ENCODE peak calls at places on chromosomes 12 and 14, in five cellular contexts. One of them, this sample, is unnamed.

GRCh38 chr12:6766651-6767300 is 613 bp downstream of the PTMS start:
- DNase-seq in GM12891: no peak
- DNase-seq in stimulated activated CD8-positive, alpha-beta memory T cell treated with anti-CD3 and anti-CD28 coated beads, Interleukin-12 subunit alpha, Interleukin-12 subunit beta, amount 100 ng/mL, for 1 hour: no peak
- DNase-seq in heart right ventricle: peak; percentile 83
- DNase-seq in GM04503: no peak
- DNase-seq in this sample: no peak

GRCh38 chr12:124610021-124610606 is 42.7 kb upstream of the NCOR2 start:
- DNase-seq in GM12891: no peak
- DNase-seq in heart right ventricle: no peak
- DNase-seq in stimulated activated CD8-positive, alpha-beta memory T cell treated with anti-CD3 and anti-CD28 coated beads, Interleukin-12 subunit alpha, Interleukin-12 subunit beta, amount 100 ng/mL, for 1 hour: no peak
- DNase-seq in GM04503: no peak
- DNase-seq in this sample: no peak

GRCh38 chr12:49748306-49748705 is 6.9 kb downstream of the TMBIM6 start:
- DNase-seq in GM04503: no peak
- DNase-seq in stimulated activated CD8-positive, alpha-beta memory T cell treated with anti-CD3 and anti-CD28 coated beads, Interleukin-12 subunit alpha, Interleukin-12 subunit beta, amount 100 ng/mL, for 1 hour: no peak
- DNase-seq in heart right ventricle: no peak
- DNase-seq in GM12891: no peak
- DNase-seq in this sample: no peak

GRCh38 chr14:68705741-68706283 is 87.1 kb downstream of the ZFP36L1 start:
- DNase-seq in stimulated activated CD8-positive, alpha-beta memory T cell treated with anti-CD3 and anti-CD28 coated beads, Interleukin-12 subunit alpha, Interleukin-12 subunit beta, amount 100 ng/mL, for 1 hour: no peak
- DNase-seq in heart right ventricle: no peak
- DNase-seq in GM12891: no peak
- DNase-seq in GM04503: no peak
- DNase-seq in this sample: no peak

GRCh38 chr12:26704684-26705475 is 128.1 kb downstream of the ITPR2 start:
- DNase-seq in stimulated activated CD8-positive, alpha-beta memory T cell treated with anti-CD3 and anti-CD28 coated beads, Interleukin-12 subunit alpha, Interleukin-12 subunit beta, amount 100 ng/mL, for 1 hour: no peak
- DNase-seq in GM04503: no peak
- DNase-seq in heart right ventricle: no peak
- DNase-seq in GM12891: no peak
- DNase-seq in this sample: peak; percentile 41

GRCh38 chr14:91108941-91109611 is 4.8 kb upstream of the DGLUCY start:
- DNase-seq in stimulated activated CD8-positive, alpha-beta memory T cell treated with anti-CD3 and anti-CD28 coated beads, Interleukin-12 subunit alpha, Interleukin-12 subunit beta, amount 100 ng/mL, for 1 hour: peak; percentile 4
- DNase-seq in GM04503: no peak
- DNase-seq in GM12891: no peak
- DNase-seq in heart right ventricle: no peak
- DNase-seq in this sample: no peak

GRCh38 chr14:21326972-21327371 is 47.1 kb downstream of the RPGRIP1 start:
- DNase-seq in stimulated activated CD8-positive, alpha-beta memory T cell treated with anti-CD3 and anti-CD28 coated beads, Interleukin-12 subunit alpha, Interleukin-12 subunit beta, amount 100 ng/mL, for 1 hour: no peak
- DNase-seq in heart right ventricle: no peak
- DNase-seq in GM12891: no peak
- DNase-seq in GM04503: no peak
- DNase-seq in this sample: no peak

GRCh38 chr12:100127766-100128508 is 14.7 kb downstream of the BLTP3B start:
- DNase-seq in stimulated activated CD8-positive, alpha-beta memory T cell treated with anti-CD3 and anti-CD28 coated beads, Interleukin-12 subunit alpha, Interleukin-12 subunit beta, amount 100 ng/mL, for 1 hour: no peak
- DNase-seq in heart right ventricle: no peak
- DNase-seq in GM12891: no peak
- DNase-seq in GM04503: peak; percentile 45
- DNase-seq in this sample: no peak

GRCh38 chr12:4027412-4027811 is 154.2 kb upstream of the PARP11 start:
- DNase-seq in heart right ventricle: no peak
- DNase-seq in stimulated activated CD8-positive, alpha-beta memory T cell treated with anti-CD3 and anti-CD28 coated beads, Interleukin-12 subunit alpha, Interleukin-12 subunit beta, amount 100 ng/mL, for 1 hour: peak; percentile 49
- DNase-seq in GM12891: no peak
- DNase-seq in GM04503: no peak
- DNase-seq in this sample: no peak

GRCh38 chr12:100741084-100741711 is 53.4 kb upstream of the ANO4 start:
- DNase-seq in GM12891: no peak
- DNase-seq in GM04503: no peak
- DNase-seq in heart right ventricle: no peak
- DNase-seq in stimulated activated CD8-positive, alpha-beta memory T cell treated with anti-CD3 and anti-CD28 coated beads, Interleukin-12 subunit alpha, Interleukin-12 subunit beta, amount 100 ng/mL, for 1 hour: no peak
- DNase-seq in this sample: no peak

GRCh38 chr14:63766616-63767015 is 38.8 kb upstream of the SGPP1 start:
- DNase-seq in stimulated activated CD8-positive, alpha-beta memory T cell treated with anti-CD3 and anti-CD28 coated beads, Interleukin-12 subunit alpha, Interleukin-12 subunit beta, amount 100 ng/mL, for 1 hour: no peak
- DNase-seq in heart right ventricle: no peak
- DNase-seq in GM04503: no peak
- DNase-seq in GM12891: no peak
- DNase-seq in this sample: no peak

GRCh38 chr14:88189040-88189839 is 133.8 kb downstream of the KCNK10 start:
- DNase-seq in GM12891: peak; percentile 25
- DNase-seq in stimulated activated CD8-positive, alpha-beta memory T cell treated with anti-CD3 and anti-CD28 coated beads, Interleukin-12 subunit alpha, Interleukin-12 subunit beta, amount 100 ng/mL, for 1 hour: peak; percentile 14
- DNase-seq in heart right ventricle: peak; percentile 78
- DNase-seq in GM04503: peak; percentile 48
- DNase-seq in this sample: peak; percentile 41

GRCh38 chr14:91403069-91403600 is 14.5 kb downstream of the CCDC88C start:
- DNase-seq in GM12891: no peak
- DNase-seq in heart right ventricle: no peak
- DNase-seq in GM04503: no peak
- DNase-seq in stimulated activated CD8-positive, alpha-beta memory T cell treated with anti-CD3 and anti-CD28 coated beads, Interleukin-12 subunit alpha, Interleukin-12 subunit beta, amount 100 ng/mL, for 1 hour: no peak
- DNase-seq in this sample: no peak

GRCh38 chr14:31241450-31242114 is 34.0 kb upstream of the HECTD1 start:
- DNase-seq in GM04503: no peak
- DNase-seq in heart right ventricle: no peak
- DNase-seq in stimulated activated CD8-positive, alpha-beta memory T cell treated with anti-CD3 and anti-CD28 coated beads, Interleukin-12 subunit alpha, Interleukin-12 subunit beta, amount 100 ng/mL, for 1 hour: no peak
- DNase-seq in GM12891: no peak
- DNase-seq in this sample: no peak

GRCh38 chr12:95608252-95609033 is 57.2 kb upstream of the USP44 start:
- DNase-seq in heart right ventricle: peak; percentile 63
- DNase-seq in stimulated activated CD8-positive, alpha-beta memory T cell treated with anti-CD3 and anti-CD28 coated beads, Interleukin-12 subunit alpha, Interleukin-12 subunit beta, amount 100 ng/mL, for 1 hour: no peak
- DNase-seq in GM04503: no peak
- DNase-seq in GM12891: no peak
- DNase-seq in this sample: peak; percentile 77

GRCh38 chr12:123532808-123533649 is 490 bp downstream of the RILPL1 start:
- DNase-seq in GM12891: peak; percentile 34
- DNase-seq in GM04503: no peak
- DNase-seq in stimulated activated CD8-positive, alpha-beta memory T cell treated with anti-CD3 and anti-CD28 coated beads, Interleukin-12 subunit alpha, Interleukin-12 subunit beta, amount 100 ng/mL, for 1 hour: no peak
- DNase-seq in heart right ventricle: peak; percentile 32
- DNase-seq in this sample: no peak

GRCh38 chr14:67738740-67739504 is 37.2 kb downstream of the RDH12 start:
- DNase-seq in stimulated activated CD8-positive, alpha-beta memory T cell treated with anti-CD3 and anti-CD28 coated beads, Interleukin-12 subunit alpha, Interleukin-12 subunit beta, amount 100 ng/mL, for 1 hour: no peak
- DNase-seq in GM12891: no peak
- DNase-seq in heart right ventricle: peak; percentile 75
- DNase-seq in GM04503: peak; percentile 86
- DNase-seq in this sample: peak; percentile 47

GRCh38 chr12:3607039-3607719 is 116.2 kb downstream of the PRMT8 start:
- DNase-seq in heart right ventricle: no peak
- DNase-seq in stimulated activated CD8-positive, alpha-beta memory T cell treated with anti-CD3 and anti-CD28 coated beads, Interleukin-12 subunit alpha, Interleukin-12 subunit beta, amount 100 ng/mL, for 1 hour: no peak
- DNase-seq in GM12891: no peak
- DNase-seq in GM04503: no peak
- DNase-seq in this sample: no peak

GRCh38 chr14:87966816-87967215 is 26.2 kb downstream of the GALC start:
- DNase-seq in heart right ventricle: no peak
- DNase-seq in GM04503: no peak
- DNase-seq in GM12891: no peak
- DNase-seq in stimulated activated CD8-positive, alpha-beta memory T cell treated with anti-CD3 and anti-CD28 coated beads, Interleukin-12 subunit alpha, Interleukin-12 subunit beta, amount 100 ng/mL, for 1 hour: no peak
- DNase-seq in this sample: no peak

GRCh38 chr14:75667099-75667498 is 6.1 kb downstream of the TTLL5 start:
- DNase-seq in GM04503: no peak
- DNase-seq in heart right ventricle: no peak
- DNase-seq in stimulated activated CD8-positive, alpha-beta memory T cell treated with anti-CD3 and anti-CD28 coated beads, Interleukin-12 subunit alpha, Interleukin-12 subunit beta, amount 100 ng/mL, for 1 hour: no peak
- DNase-seq in GM12891: no peak
- DNase-seq in this sample: no peak

GRCh38 chr12:88298014-88298682 is 156.0 kb downstream of the TMTC3 start:
- DNase-seq in heart right ventricle: no peak
- DNase-seq in stimulated activated CD8-positive, alpha-beta memory T cell treated with anti-CD3 and anti-CD28 coated beads, Interleukin-12 subunit alpha, Interleukin-12 subunit beta, amount 100 ng/mL, for 1 hour: no peak
- DNase-seq in GM12891: no peak
- DNase-seq in GM04503: no peak
- DNase-seq in this sample: no peak

GRCh38 chr12:116735951-116736599 is 1.8 kb downstream of the SPRING1 start:
- DNase-seq in stimulated activated CD8-positive, alpha-beta memory T cell treated with anti-CD3 and anti-CD28 coated beads, Interleukin-12 subunit alpha, Interleukin-12 subunit beta, amount 100 ng/mL, for 1 hour: no peak
- DNase-seq in GM12891: no peak
- DNase-seq in GM04503: no peak
- DNase-seq in heart right ventricle: no peak
- DNase-seq in this sample: no peak

GRCh38 chr14:89688520-89688919 is 266.0 kb downstream of the EFCAB11 start:
- DNase-seq in GM04503: no peak
- DNase-seq in heart right ventricle: no peak
- DNase-seq in stimulated activated CD8-positive, alpha-beta memory T cell treated with anti-CD3 and anti-CD28 coated beads, Interleukin-12 subunit alpha, Interleukin-12 subunit beta, amount 100 ng/mL, for 1 hour: no peak
- DNase-seq in GM12891: no peak
- DNase-seq in this sample: no peak

This sample was measured in BJ.